ENCODE peak calls at places on chromosomes 5 and 9, in four cellular contexts. B is SK-N-SH, U is GM12878, V is HepG2. C is an unnamed sample.

GRCh38 chr5:142438573-142438972 is 113.8 kb upstream of the SPRY4 start:
- DNase-seq in V (no peak), U (no peak), B (no peak), C (no peak)

GRCh38 chr5:157607371-157608161 is 32.0 kb upstream of the ADAM19 start:
- DNase-seq in V (no peak), B (no peak), U (no peak), C (no peak)

GRCh38 chr5:131661931-131662330 is 26.9 kb upstream of the RAPGEF6 start:
- DNase-seq in U (no peak), V (no peak), B (no peak), C (no peak)

GRCh38 chr5:13250450-13251291 is 693.8 kb downstream of the DNAH5 start:
- DNase-seq in B (peak), V (peak), U (no peak), C (no peak)

GRCh38 chr5:34598177-34598794 is 57.8 kb upstream of the RAI14 start:
- DNase-seq in V (no peak), B (no peak), U (no peak), C (no peak)

GRCh38 chr5:107359033-107359915 is 311.5 kb downstream of the EFNA5 start:
- DNase-seq in V (no peak), B (no peak), U (no peak), C (no peak)

GRCh38 chr9:90009447-90009846 is 404.6 kb downstream of the GADD45G start:
- DNase-seq in V (no peak), U (no peak), B (no peak), C (no peak)

GRCh38 chr5:170120576-170120975 is 14.9 kb downstream of the FOXI1 start:
- DNase-seq in B (no peak), V (no peak), U (no peak), C (peak)

GRCh38 chr9:134644715-134645606 is 3.4 kb downstream of the COL5A1 start:
- DNase-seq in V (no peak), B (peak), U (no peak), C (no peak)

GRCh38 chr5:107607656-107608368 is 62.9 kb downstream of the EFNA5 start:
- DNase-seq in V (no peak), U (no peak), B (no peak), C (no peak)

GRCh38 chr5:138953370-138954256 is 78.5 kb upstream of the LRRTM2 start:
- DNase-seq in V (no peak), U (no peak), B (peak), C (no peak)

GRCh38 chr9:15482146-15482545 is 28.6 kb downstream of the PSIP1 start:
- DNase-seq in U (no peak), B (no peak), V (no peak), C (no peak)

GRCh38 chr9:124537926-124538325 is 30.7 kb upstream of the NR5A1 start:
- DNase-seq in U (no peak), V (no peak), B (no peak), C (no peak)

GRCh38 chr5:180623411-180623834 is 26.0 kb downstream of the FLT4 start:
- DNase-seq in V (no peak), U (no peak), B (no peak), C (no peak)

GRCh38 chr5:75142566-75143136 is 90.3 kb upstream of the GCNT4 start:
- DNase-seq in B (no peak), V (no peak), U (no peak), C (no peak)

GRCh38 chr5:83531661-83532060 is 60.1 kb downstream of the VCAN start:
- DNase-seq in B (no peak), V (no peak), U (no peak), C (no peak)

GRCh38 chr5:6667648-6668047 is 34.4 kb downstream of the SRD5A1 start:
- DNase-seq in U (no peak), V (no peak), B (no peak), C (no peak)

GRCh38 chr5:58040044-58040443 is 419.8 kb downstream of the PLK2 start:
- DNase-seq in U (no peak), V (no peak), B (no peak), C (no peak)

GRCh38 chr5:69093771-69094570 is at the start of gene SLC30A5:
- DNase-seq in U (peak), V (peak), B (peak), C (peak)

GRCh38 chr9:88799706-88800682 is 191.3 kb upstream of the S1PR3 start:
- DNase-seq in V (no peak), B (no peak), U (no peak), C (no peak)

GRCh38 chr5:126514159-126515141 is 80.6 kb downstream of the ALDH7A1 start:
- DNase-seq in B (no peak), U (no peak), V (no peak), C (peak)

GRCh38 chr5:112379541-112380325 is 39.3 kb downstream of the EPB41L4A start:
- DNase-seq in B (no peak), V (no peak), U (no peak), C (no peak)

GRCh38 chr9:5629312-5630037 is 568 bp downstream of the RIC1 start:
- DNase-seq in U (no peak), V (no peak), B (peak), C (no peak)

GRCh38 chr5:58394326-58394725 is 65.6 kb downstream of the PLK2 start:
- DNase-seq in B (no peak), V (no peak), U (no peak), C (no peak)

GRCh38 chr9:73199886-73200285 is 48.2 kb downstream of the ANXA1 start:
- DNase-seq in V (peak), U (no peak), B (peak), C (no peak)

GRCh38 chr9:135785013-135785575 is 83.1 kb downstream of the KCNT1 start:
- DNase-seq in U (no peak), B (no peak), V (no peak), C (no peak)

GRCh38 chr9:135787776-135788575 is 86.0 kb downstream of the KCNT1 start:
- DNase-seq in V (no peak), B (no peak), U (no peak), C (no peak)

GRCh38 chr9:135788576-135789300 is 86.8 kb downstream of the KCNT1 start:
- DNase-seq in U (no peak), B (no peak), V (no peak), C (no peak)

GRCh38 chr9:135787317-135787716 is 85.3 kb downstream of the KCNT1 start:
- DNase-seq in U (no peak), B (no peak), V (no peak), C (no peak)

GRCh38 chr9:135786146-135786690 is 84.2 kb downstream of the KCNT1 start:
- DNase-seq in U (no peak), V (no peak), B (no peak), C (no peak)
- H3K4me3 ChIP-seq in U (no peak), V (no peak), B (no peak), C (no peak)

DNA sequence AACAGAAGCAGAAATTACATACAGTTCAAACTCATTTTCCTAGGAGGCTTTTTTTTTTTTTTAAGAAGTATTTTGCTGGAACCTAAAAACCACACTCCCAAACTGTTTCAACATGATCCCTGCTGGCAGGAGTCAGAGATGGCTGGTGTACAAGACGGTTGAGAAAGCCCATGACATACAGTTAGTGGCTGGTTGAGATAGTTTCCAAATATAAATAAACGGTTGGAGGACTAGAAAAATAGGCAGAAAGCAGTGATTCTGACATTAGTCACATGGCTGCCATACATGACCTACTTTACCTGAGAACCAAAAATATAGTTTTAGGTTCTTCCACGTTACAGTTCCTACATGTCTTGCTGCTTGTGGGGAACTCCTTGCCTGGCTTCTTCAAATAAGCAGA is 31.7 kb upstream of the BASP1 start:
- DNase-seq in U (no peak), B (no peak), V (no peak), C (no peak)
- TF ChIP-seq TCF12 in U (no peak), B (no peak), V (no peak), C (no peak)

GRCh38 chr9:99445920-99446319 is 223.8 kb downstream of the SEC61B start:
- DNase-seq in V (no peak), U (no peak), B (no peak), C (no peak)
- H3K4me3 ChIP-seq in V (no peak), U (no peak), B (no peak), C (no peak)

GRCh38 chr9:9494334-9494733 is 1118.5 kb downstream of the PTPRD start:
- DNase-seq in B (no peak), V (no peak), U (no peak), C (no peak)

GRCh38 chr9:9498147-9498546 is 1114.7 kb downstream of the PTPRD start:
- DNase-seq in V (no peak), B (no peak), U (no peak), C (no peak)

GRCh38 chr9:9498846-9499245 is 1114.0 kb downstream of the PTPRD start:
- DNase-seq in B (no peak), U (no peak), V (no peak), C (no peak)

GRCh38 chr9:9504869-9505268 is 1107.9 kb downstream of the PTPRD start:
- DNase-seq in V (no peak), B (no peak), U (no peak), C (no peak)

DNA sequence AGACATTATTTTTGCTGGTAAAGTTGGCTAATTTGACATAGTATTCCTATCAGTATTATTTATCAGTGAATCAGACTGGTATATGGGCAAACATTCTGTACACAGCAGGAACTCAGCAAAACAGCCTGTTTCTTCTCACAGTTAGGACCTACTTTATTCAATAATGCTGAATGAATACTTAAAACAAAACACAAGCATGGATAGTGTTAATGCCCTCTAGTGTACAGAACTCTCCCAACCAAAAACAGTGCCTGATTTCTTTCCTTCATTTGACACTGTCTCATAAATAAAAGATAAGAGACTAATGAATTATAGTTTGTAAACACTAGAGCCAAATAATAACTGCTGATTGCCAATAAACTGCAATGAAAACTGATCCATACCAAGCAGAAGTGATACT is 1113.3 kb downstream of the PTPRD start:
- DNase-seq in V (no peak), U (no peak), B (no peak), C (no peak)
- TF ChIP-seq TCF12 in V (no peak), U (no peak), B (no peak), C (no peak)

GRCh38 chr5:62314431-62314830 is 8.4 kb downstream of the KIF2A start:
- DNase-seq in B (no peak), U (no peak), V (no peak), C (no peak)

GRCh38 chr5:62315376-62316049 is 9.5 kb downstream of the KIF2A start:
- DNase-seq in B (no peak), V (no peak), U (no peak), C (no peak)

GRCh38 chr5:62312674-62313073 is 6.7 kb downstream of the KIF2A start:
- DNase-seq in B (no peak), V (no peak), U (no peak), C (no peak)

GRCh38 chr5:62317810-62318209 is 11.8 kb downstream of the KIF2A start:
- DNase-seq in V (no peak), B (no peak), U (no peak), C (no peak)

GRCh38 chr5:62316110-62316509 is 10.1 kb downstream of the KIF2A start:
- DNase-seq in V (no peak), U (no peak), B (no peak), C (no peak)
- H3K4me3 ChIP-seq in V (no peak), U (no peak), B (no peak), C (no peak)

GRCh38 chr9:79149585-79149984 is 422.2 kb upstream of the TLE4 start:
- DNase-seq in U (no peak), B (no peak), V (no peak), C (no peak)

GRCh38 chr9:79154806-79155205 is 417.0 kb upstream of the TLE4 start:
- DNase-seq in U (no peak), V (no peak), B (no peak), C (no peak)

GRCh38 chr9:79152306-79152705 is 419.5 kb upstream of the TLE4 start:
- DNase-seq in U (no peak), V (no peak), B (no peak), C (no peak)

GRCh38 chr9:79155308-79155707 is 416.5 kb upstream of the TLE4 start:
- DNase-seq in V (no peak), U (no peak), B (no peak), C (no peak)
- TF ChIP-seq TCF12 in V (no peak), U (no peak), B (no peak), C (no peak)

GRCh38 chr9:121844562-121844961 is 193.1 kb downstream of the DAB2IP start:
- DNase-seq in U (no peak), B (no peak), V (no peak), C (no peak)
- H3K4me3 ChIP-seq in U (no peak), B (no peak), V (no peak), C (no peak)

GRCh38 chr5:73253047-73253660 is 80.2 kb downstream of the TMEM174 start:
- DNase-seq in U (no peak), B (no peak), V (no peak), C (peak)

GRCh38 chr5:73256012-73256411 is 83.0 kb downstream of the TMEM174 start:
- DNase-seq in U (no peak), B (peak), V (no peak), C (peak)

GRCh38 chr5:73254634-73255033 is 81.6 kb downstream of the TMEM174 start:
- DNase-seq in V (no peak), U (no peak), B (no peak), C (peak)

GRCh38 chr5:73256462-73257260 is 83.7 kb downstream of the TMEM174 start:
- DNase-seq in B (no peak), U (no peak), V (no peak), C (peak)
- TF ChIP-seq TCF12 in B (no peak), U (no peak), V (no peak), C (no peak)

GRCh38 chr5:44389410-44389879 is at the start of gene FGF10:
- DNase-seq in V (no peak), U (no peak), B (peak), C (peak)

GRCh38 chr5:44387391-44387790 is 1.8 kb downstream of the FGF10 start:
- DNase-seq in V (no peak), B (no peak), U (no peak), C (no peak)

GRCh38 chr5:44388504-44389409 is 463 bp downstream of the FGF10 start:
- DNase-seq in V (no peak), U (no peak), B (no peak), C (no peak)

GRCh38 chr5:44387911-44388310 is 1.3 kb downstream of the FGF10 start:
- DNase-seq in B (no peak), V (no peak), U (no peak), C (peak)

DNA sequence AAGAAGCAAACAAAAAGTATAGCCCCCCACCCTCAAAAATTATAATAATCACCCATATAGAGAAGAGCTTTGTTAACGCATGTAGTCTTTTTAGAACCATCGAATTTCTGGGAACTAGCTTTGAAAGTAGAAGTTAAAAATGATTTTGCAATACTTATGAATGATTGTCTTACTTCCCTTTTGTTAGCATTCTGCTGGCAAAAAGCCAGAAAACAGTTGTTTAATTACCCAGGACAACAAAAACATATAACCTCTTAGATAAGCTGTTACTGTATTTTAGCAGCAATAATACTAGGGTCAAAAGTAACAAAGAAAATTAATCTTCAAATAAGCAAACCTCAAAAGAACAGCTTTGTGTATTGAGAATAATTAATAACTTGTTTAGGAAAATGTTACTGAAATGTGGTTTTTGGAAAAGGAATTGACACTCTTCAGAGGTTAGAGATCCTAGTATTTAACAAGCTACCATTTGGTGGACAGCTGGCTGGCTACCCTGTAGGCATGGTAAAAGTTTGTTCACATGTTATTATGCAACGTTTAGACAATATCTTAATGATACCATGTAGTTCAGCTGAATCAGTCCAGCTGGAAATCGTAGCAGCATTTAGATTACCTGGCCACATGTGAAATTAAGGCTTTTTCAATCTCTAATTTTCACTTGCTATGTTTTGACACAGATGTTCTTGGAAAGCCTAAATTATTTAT is 3.8 kb downstream of the FGF10 start:
- DNase-seq in B (no peak), U (no peak), V (no peak), C (no peak)
- H3K4me3 ChIP-seq in B (no peak), U (no peak), V (no peak), C (no peak)

C was measured in H1.